ENCODE peak calls at places on chromosomes 1 and 21, in five cellular contexts. Q, R, L, P and W are unnamed samples.

GRCh38 chr1:87154351-87154750 is 174.3 kb upstream of the LMO4 start:
- DNase-seq in Q (no peak), R (no peak), L (no peak), P (no peak), W (no peak)

GRCh38 chr1:81801032-81801833 is 499 bp downstream of the ADGRL2 start:
- DNase-seq in Q (peak), R (peak), L (peak), P (peak), W (peak)

GRCh38 chr1:242242983-242243382 is 244.1 kb upstream of the MAP1LC3C start:
- DNase-seq in Q (no peak), R (no peak), L (no peak), P (no peak), W (no peak)

GRCh38 chr1:242524571-242525359 is at the start of gene PLD5:
- DNase-seq in Q (peak), R (no peak), L (peak), P (peak), W (no peak)

GRCh38 chr1:172298146-172298545 is 122.3 kb upstream of the C1orf105 start:
- DNase-seq in Q (no peak), R (no peak), L (no peak), P (no peak), W (no peak)

GRCh38 chr21:38768385-38769071 is 37.2 kb upstream of the ETS2 start:
- DNase-seq in Q (no peak), R (no peak), L (peak), P (peak), W (peak)

GRCh38 chr21:43975469-43976098 is 36.5 kb upstream of the TRAPPC10 start:
- DNase-seq in Q (peak), R (peak), L (peak), P (peak), W (no peak)

GRCh38 chr1:113854234-113854633 is 17.3 kb downstream of the PTPN22 start:
- DNase-seq in Q (no peak), R (no peak), L (no peak), P (no peak), W (no peak)

GRCh38 chr21:25496825-25497482 is 110.3 kb downstream of the MRPL39 start:
- DNase-seq in Q (no peak), R (no peak), L (peak), P (no peak), W (no peak)

GRCh38 chr1:184973308-184974085 is 811 bp downstream of the NIBAN1 start:
- DNase-seq in Q (no peak), R (peak), L (peak), P (peak), W (no peak)

GRCh38 chr1:25677193-25677773 is 60.7 kb downstream of the MAN1C1 start:
- DNase-seq in Q (no peak), R (no peak), L (no peak), P (no peak), W (no peak)

GRCh38 chr1:112298558-112298957 is 97.5 kb upstream of the CTTNBP2NL start:
- DNase-seq in Q (no peak), R (peak), L (peak), P (peak), W (no peak)

GRCh38 chr1:33684346-33685122 is 179.3 kb upstream of the HMGB4 start:
- DNase-seq in Q (no peak), R (no peak), L (peak), P (no peak), W (no peak)

GRCh38 chr1:54846301-54846700 is 40.7 kb downstream of the DHCR24 start:
- DNase-seq in Q (no peak), R (no peak), L (no peak), P (no peak), W (no peak)

GRCh38 chr1:198656500-198656932 is 17.7 kb downstream of the PTPRC start:
- DNase-seq in Q (no peak), R (no peak), L (no peak), P (no peak), W (peak)

GRCh38 chr1:23470282-23471070 is 13.5 kb downstream of the ASAP3 start:
- DNase-seq in Q (no peak), R (peak), L (peak), P (no peak), W (no peak)

GRCh38 chr1:53393325-53393792 is 65.5 kb upstream of the LRP8 start:
- DNase-seq in Q (peak), R (peak), L (peak), P (peak), W (no peak)

GRCh38 chr21:32412998-32413504 is 545 bp downstream of the EVA1C start:
- DNase-seq in Q (peak), R (peak), L (no peak), P (peak), W (no peak)

GRCh38 chr1:71307451-71307850 is 226.6 kb upstream of the ZRANB2 start:
- DNase-seq in Q (no peak), R (no peak), L (peak), P (no peak), W (peak)

GRCh38 chr1:37038079-37038702 is 3.9 kb upstream of the GRIK3 start:
- DNase-seq in Q (peak), R (no peak), L (peak), P (peak), W (no peak)

GRCh38 chr1:196464545-196464944 is 143.7 kb downstream of the KCNT2 start:
- DNase-seq in Q (no peak), R (no peak), L (peak), P (no peak), W (no peak)

GRCh38 chr1:34657849-34658248 is 97.0 kb upstream of the GJB5 start:
- DNase-seq in Q (no peak), R (no peak), L (no peak), P (no peak), W (no peak)

GRCh38 chr1:23777979-23778814 is at the start of gene PITHD1:
- DNase-seq in Q (peak), R (peak), L (peak), P (peak), W (peak)

GRCh38 chr1:63723618-63724017 is 50.2 kb upstream of the ROR1 start:
- DNase-seq in Q (no peak), R (no peak), L (peak), P (no peak), W (no peak)

GRCh38 chr1:177847843-177848242 is 122.0 kb downstream of the SEC16B start:
- DNase-seq in Q (no peak), R (no peak), L (peak), P (peak), W (peak)

GRCh38 chr1:205042911-205043806 is at the start of gene CNTN2:
- DNase-seq in Q (peak), R (no peak), L (peak), P (no peak), W (no peak)

GRCh38 chr21:45979651-45980050 is 1.9 kb upstream of the COL6A1 start:
- DNase-seq in Q (no peak), R (no peak), L (no peak), P (no peak), W (no peak)

GRCh38 chr1:222995230-222995580 is 147.8 kb downstream of the TLR5 start:
- DNase-seq in Q (no peak), R (no peak), L (peak), P (peak), W (no peak)

GRCh38 chr1:119249283-119249682 is 108.8 kb upstream of the WARS2 start:
- DNase-seq in Q (no peak), R (no peak), L (no peak), P (no peak), W (no peak)

GRCh38 chr1:17212487-17213121 is 7.7 kb downstream of the PADI1 start:
- DNase-seq in Q (no peak), R (no peak), L (peak), P (peak), W (no peak)

GRCh38 chr1:172951728-172952365 is 98.9 kb downstream of the TNFSF18 start:
- DNase-seq in Q (no peak), R (no peak), L (peak), P (peak), W (peak)

GRCh38 chr1:2379733-2380404 is 11.5 kb downstream of the MORN1 start:
- DNase-seq in Q (no peak), R (no peak), L (no peak), P (no peak), W (no peak)

GRCh38 chr1:19038732-19039131 is 82.3 kb upstream of the IFFO2 start:
- DNase-seq in Q (no peak), R (no peak), L (no peak), P (no peak), W (no peak)

GRCh38 chr1:92784051-92784638 is 763 bp downstream of the EVI5 start:
- DNase-seq in Q (no peak), R (peak), L (peak), P (peak), W (no peak)

GRCh38 chr1:226644541-226645176 is 94.4 kb downstream of the ITPKB start:
- DNase-seq in Q (no peak), R (no peak), L (no peak), P (no peak), W (no peak)

GRCh38 chr1:181469829-181470228 is 13.5 kb upstream of the CACNA1E start:
- DNase-seq in Q (peak), R (no peak), L (peak), P (peak), W (peak)

GRCh38 chr1:31264790-31265386 is 25.2 kb upstream of the NKAIN1 start:
- DNase-seq in Q (no peak), R (no peak), L (no peak), P (no peak), W (no peak)

GRCh38 chr21:38343691-38344090 is 86.9 kb downstream of the KCNJ15 start:
- DNase-seq in Q (no peak), R (peak), L (peak), P (no peak), W (no peak)

DNA sequence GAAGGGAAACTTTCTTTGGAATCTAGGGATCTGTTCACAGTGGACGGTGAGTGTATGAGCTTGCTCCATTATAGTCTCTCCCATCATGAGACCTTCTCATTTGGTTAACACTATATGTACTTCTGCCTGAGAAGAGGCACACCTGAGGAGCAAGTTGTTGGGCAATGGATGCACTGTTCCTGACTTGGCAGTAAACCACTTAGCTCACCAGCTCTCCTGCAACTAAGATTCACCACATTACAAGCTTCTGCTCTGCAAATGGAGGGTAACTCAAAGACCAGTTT is 10.2 kb downstream of the MACF1 start:
- DNase-seq in Q (no peak), R (no peak), L (no peak), P (peak), W (no peak)
- H3K27ac ChIP-seq in Q (peak), R (peak), L (peak), P (no peak), W (peak)

GRCh38 chr21:42844411-42845113 is 34.8 kb downstream of the WDR4 start:
- DNase-seq in Q (peak), R (peak), L (no peak), P (no peak), W (no peak)
- H3K27ac ChIP-seq in Q (peak), R (peak), L (no peak), P (no peak), W (no peak)

GRCh38 chr1:203151362-203152157 is 24.0 kb downstream of the ADORA1 start:
- DNase-seq in Q (no peak), R (no peak), L (no peak), P (no peak), W (no peak)
- H3K27ac ChIP-seq in Q (peak), R (no peak), L (no peak), P (no peak), W (no peak)

GRCh38 chr21:35046223-35046690 is 2.8 kb downstream of the RUNX1 start:
- DNase-seq in Q (no peak), R (no peak), L (no peak), P (no peak), W (no peak)

GRCh38 chr21:35050348-35051286 is 1.5 kb upstream of the RUNX1 start:
- DNase-seq in Q (no peak), R (no peak), L (peak), P (peak), W (no peak)

GRCh38 chr21:35048706-35049617 is at the start of gene RUNX1:
- DNase-seq in Q (peak), R (peak), L (peak), P (peak), W (no peak)

GRCh38 chr21:35046880-35047229 is 2.2 kb downstream of the RUNX1 start:
- DNase-seq in Q (no peak), R (peak), L (peak), P (no peak), W (no peak)

DNA sequence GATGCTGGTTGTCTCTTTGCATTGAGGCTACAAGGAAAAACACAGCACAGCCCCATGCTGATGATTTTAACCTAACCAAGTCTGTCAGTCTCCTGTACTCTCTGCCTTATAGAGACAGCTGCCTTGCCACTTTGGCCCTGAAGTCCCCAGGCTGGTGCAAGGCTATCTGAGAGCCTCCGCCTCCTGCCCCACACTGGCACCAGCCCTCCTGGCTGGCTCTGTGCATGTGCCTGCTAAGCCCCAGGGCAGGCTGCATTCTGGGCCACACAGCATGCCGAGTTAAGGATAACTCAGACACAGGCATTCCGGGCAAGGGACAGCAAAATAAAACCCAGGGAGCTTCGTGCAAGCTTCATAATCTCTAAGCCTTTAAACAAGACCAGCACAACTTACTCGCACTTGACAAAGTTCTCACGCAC is 910 bp downstream of the RUNX1 start:
- DNase-seq in Q (no peak), R (peak), L (peak), P (no peak), W (no peak)
- H3K27ac ChIP-seq in Q (no peak), R (peak), L (peak), P (peak), W (peak)

DNA sequence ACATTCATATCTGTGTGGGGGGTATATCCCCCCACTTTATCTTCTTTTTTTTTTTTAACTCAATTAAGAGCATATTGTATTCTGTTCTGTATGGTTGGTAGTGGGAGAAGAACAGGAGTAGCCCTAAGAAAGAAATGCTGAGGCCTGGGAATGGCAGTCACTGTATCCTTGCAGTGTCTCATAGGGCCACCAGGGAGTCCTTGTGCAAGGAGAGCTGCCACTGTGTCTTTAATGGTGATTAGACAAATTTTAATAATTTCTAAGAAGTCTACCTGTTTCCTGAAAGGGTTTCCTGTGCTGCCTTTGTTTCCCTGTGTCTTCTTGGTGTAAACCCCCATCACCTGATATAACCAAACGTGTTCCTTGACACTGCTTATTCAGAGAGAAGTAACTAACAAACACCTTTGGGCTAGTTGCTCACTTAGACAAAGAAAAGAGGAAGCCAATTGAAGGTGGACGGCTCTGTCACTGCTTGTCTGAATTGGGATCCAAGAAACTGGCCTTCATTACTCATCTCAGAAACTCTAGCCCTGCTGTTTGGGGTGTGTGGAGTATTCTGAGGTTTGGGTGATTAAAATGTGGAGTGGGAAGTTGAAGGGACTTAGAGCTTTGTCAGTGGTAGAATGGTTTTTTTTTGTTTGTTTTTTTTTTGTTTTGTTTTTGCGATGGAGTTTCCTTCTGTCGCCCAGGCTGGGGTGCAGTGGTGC is 15.2 kb downstream of the GIPC2 start:
- DNase-seq in Q (no peak), R (no peak), L (peak), P (peak), W (peak)
- H3K27ac ChIP-seq in Q (no peak), R (no peak), L (peak), P (peak), W (peak)

GRCh38 chr1:7299329-7299799 is 471.7 kb upstream of the VAMP3 start:
- DNase-seq in Q (peak), R (peak), L (peak), P (peak), W (peak)
- H3K27ac ChIP-seq in Q (no peak), R (no peak), L (peak), P (peak), W (peak)

GRCh38 chr1:208225954-208226937 is 17.9 kb downstream of the PLXNA2 start:
- DNase-seq in Q (no peak), R (no peak), L (no peak), P (no peak), W (no peak)

GRCh38 chr1:208230668-208231529 is 13.3 kb downstream of the PLXNA2 start:
- DNase-seq in Q (no peak), R (peak), L (no peak), P (no peak), W (no peak)

GRCh38 chr1:208227366-208227765 is 16.8 kb downstream of the PLXNA2 start:
- DNase-seq in Q (no peak), R (no peak), L (no peak), P (no peak), W (no peak)

GRCh38 chr1:208228026-208228425 is 16.2 kb downstream of the PLXNA2 start:
- DNase-seq in Q (no peak), R (no peak), L (no peak), P (no peak), W (no peak)

DNA sequence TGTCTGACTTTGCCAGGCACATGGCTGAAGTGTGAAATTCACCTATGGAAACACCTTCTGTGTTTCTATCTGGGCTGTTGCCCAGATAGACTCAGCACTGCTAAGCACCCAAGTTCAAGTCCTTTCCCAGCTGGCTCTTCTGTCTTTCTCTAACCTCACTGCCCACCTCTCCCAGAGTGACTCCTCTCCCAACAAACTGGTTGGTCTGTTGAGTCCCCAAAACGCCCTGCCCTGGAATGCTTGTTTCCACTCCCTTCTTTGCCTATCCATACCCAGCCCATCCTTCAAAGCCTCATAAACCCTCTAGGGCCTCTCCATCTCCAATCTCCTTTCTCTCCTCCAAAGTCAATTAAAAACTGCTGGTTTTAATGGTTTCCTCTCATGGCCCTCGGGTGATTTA is 15.6 kb downstream of the PLXNA2 start:
- DNase-seq in Q (no peak), R (no peak), L (no peak), P (no peak), W (no peak)
- H3K27ac ChIP-seq in Q (no peak), R (peak), L (no peak), P (no peak), W (no peak)

GRCh38 chr1:76140227-76140626 is 65.7 kb downstream of the ST6GALNAC3 start:
- DNase-seq in Q (no peak), R (no peak), L (no peak), P (no peak), W (no peak)

GRCh38 chr1:76138217-76138616 is 63.7 kb downstream of the ST6GALNAC3 start:
- DNase-seq in Q (no peak), R (no peak), L (no peak), P (no peak), W (no peak)

GRCh38 chr1:76136894-76137293 is 62.3 kb downstream of the ST6GALNAC3 start:
- DNase-seq in Q (no peak), R (no peak), L (no peak), P (no peak), W (no peak)

GRCh38 chr1:76135835-76136234 is 61.3 kb downstream of the ST6GALNAC3 start:
- DNase-seq in Q (no peak), R (no peak), L (no peak), P (no peak), W (no peak)

GRCh38 chr1:76137746-76138145 is 63.2 kb downstream of the ST6GALNAC3 start:
- DNase-seq in Q (no peak), R (no peak), L (no peak), P (no peak), W (no peak)
- H3K27ac ChIP-seq in Q (peak), R (peak), L (no peak), P (no peak), W (no peak)